ENCODE peak calls at places on chromosomes 6 and 20, in ten cellular contexts. One of them, this sample, is unnamed.

GRCh38 chr20:24951536-24952047 is 2.5 kb downstream of the CST7 start:
- DNase-seq in cardiac fibroblast: no peak
- DNase-seq in SK-N-SH: no peak
- DNase-seq in breast epithelium: no peak
- DNase-seq in HFFc6: no peak
- DNase-seq in nephron progenitor cell: no peak
- DNase-seq in GM13976: no peak
- DNase-seq in fibroblast of pulmonary artery: no peak
- DNase-seq in RWPE1: no peak
- DNase-seq in lower lobe of right lung: no peak
- DNase-seq in this sample: no peak

GRCh38 chr20:53942121-53942816 is 128.1 kb downstream of the BCAS1 start:
- DNase-seq in lower lobe of right lung: no peak
- DNase-seq in SK-N-SH: no peak
- DNase-seq in cardiac fibroblast: no peak
- DNase-seq in HFFc6: no peak
- DNase-seq in nephron progenitor cell: peak
- DNase-seq in breast epithelium: no peak
- DNase-seq in GM13976: peak
- DNase-seq in RWPE1: no peak
- DNase-seq in fibroblast of pulmonary artery: no peak
- DNase-seq in this sample: no peak

GRCh38 chr6:118939683-118940082 is 4.7 kb upstream of the MCM9 start:
- DNase-seq in RWPE1: no peak
- DNase-seq in nephron progenitor cell: no peak
- DNase-seq in SK-N-SH: no peak
- DNase-seq in GM13976: no peak
- DNase-seq in cardiac fibroblast: no peak
- DNase-seq in fibroblast of pulmonary artery: no peak
- DNase-seq in HFFc6: no peak
- DNase-seq in breast epithelium: no peak
- DNase-seq in lower lobe of right lung: no peak
- DNase-seq in this sample: no peak

GRCh38 chr6:87697581-87698552 is 4.2 kb downstream of the AKIRIN2 start:
- DNase-seq in breast epithelium: no peak
- DNase-seq in fibroblast of pulmonary artery: peak
- DNase-seq in cardiac fibroblast: peak
- DNase-seq in nephron progenitor cell: no peak
- DNase-seq in lower lobe of right lung: no peak
- DNase-seq in HFFc6: peak
- DNase-seq in GM13976: no peak
- DNase-seq in RWPE1: no peak
- DNase-seq in SK-N-SH: peak
- DNase-seq in this sample: no peak

GRCh38 chr6:85580104-85580877 is 13.4 kb downstream of the SNX14 start:
- DNase-seq in fibroblast of pulmonary artery: no peak
- DNase-seq in cardiac fibroblast: no peak
- DNase-seq in SK-N-SH: no peak
- DNase-seq in GM13976: no peak
- DNase-seq in lower lobe of right lung: no peak
- DNase-seq in nephron progenitor cell: no peak
- DNase-seq in RWPE1: no peak
- DNase-seq in breast epithelium: no peak
- DNase-seq in HFFc6: no peak
- DNase-seq in this sample: no peak

GRCh38 chr6:127053032-127053908 is 65.2 kb upstream of the RSPO3 start:
- DNase-seq in SK-N-SH: no peak
- DNase-seq in cardiac fibroblast: peak
- DNase-seq in lower lobe of right lung: no peak
- DNase-seq in nephron progenitor cell: no peak
- DNase-seq in GM13976: no peak
- DNase-seq in fibroblast of pulmonary artery: peak
- DNase-seq in RWPE1: no peak
- DNase-seq in HFFc6: peak
- DNase-seq in breast epithelium: no peak
- DNase-seq in this sample: no peak

GRCh38 chr6:42259286-42259685 is 41.6 kb upstream of the MRPS10 start:
- DNase-seq in cardiac fibroblast: no peak
- DNase-seq in breast epithelium: no peak
- DNase-seq in HFFc6: no peak
- DNase-seq in fibroblast of pulmonary artery: no peak
- DNase-seq in lower lobe of right lung: no peak
- DNase-seq in nephron progenitor cell: no peak
- DNase-seq in SK-N-SH: no peak
- DNase-seq in RWPE1: no peak
- DNase-seq in GM13976: no peak
- DNase-seq in this sample: no peak

GRCh38 chr20:35305682-35306556 is 13.7 kb upstream of the FAM83C start:
- DNase-seq in lower lobe of right lung: no peak
- DNase-seq in RWPE1: peak
- DNase-seq in GM13976: no peak
- DNase-seq in fibroblast of pulmonary artery: peak
- DNase-seq in HFFc6: peak
- DNase-seq in breast epithelium: peak
- DNase-seq in nephron progenitor cell: no peak
- DNase-seq in cardiac fibroblast: peak
- DNase-seq in SK-N-SH: no peak
- DNase-seq in this sample: no peak

GRCh38 chr20:51833326-51833725 is 31.0 kb upstream of the SALL4 start:
- DNase-seq in lower lobe of right lung: no peak
- DNase-seq in SK-N-SH: no peak
- DNase-seq in GM13976: no peak
- DNase-seq in fibroblast of pulmonary artery: no peak
- DNase-seq in cardiac fibroblast: no peak
- DNase-seq in nephron progenitor cell: no peak
- DNase-seq in HFFc6: no peak
- DNase-seq in RWPE1: no peak
- DNase-seq in breast epithelium: no peak
- DNase-seq in this sample: no peak

GRCh38 chr6:16486661-16487060 is 248.3 kb downstream of the GMPR start:
- DNase-seq in cardiac fibroblast: no peak
- DNase-seq in GM13976: no peak
- DNase-seq in fibroblast of pulmonary artery: no peak
- DNase-seq in RWPE1: no peak
- DNase-seq in HFFc6: no peak
- DNase-seq in nephron progenitor cell: no peak
- DNase-seq in lower lobe of right lung: no peak
- DNase-seq in breast epithelium: no peak
- DNase-seq in SK-N-SH: no peak
- DNase-seq in this sample: no peak

GRCh38 chr20:23152308-23152892 is 66.3 kb upstream of the CD93 start:
- DNase-seq in RWPE1: no peak
- DNase-seq in nephron progenitor cell: no peak
- DNase-seq in HFFc6: peak
- DNase-seq in cardiac fibroblast: peak
- DNase-seq in SK-N-SH: no peak
- DNase-seq in GM13976: no peak
- DNase-seq in fibroblast of pulmonary artery: peak
- DNase-seq in lower lobe of right lung: no peak
- DNase-seq in breast epithelium: no peak
- DNase-seq in this sample: peak

GRCh38 chr6:116983375-116983774 is 106.3 kb downstream of the RFX6 start:
- DNase-seq in HFFc6: no peak
- DNase-seq in GM13976: no peak
- DNase-seq in cardiac fibroblast: no peak
- DNase-seq in fibroblast of pulmonary artery: no peak
- DNase-seq in RWPE1: no peak
- DNase-seq in breast epithelium: no peak
- DNase-seq in SK-N-SH: no peak
- DNase-seq in lower lobe of right lung: no peak
- DNase-seq in nephron progenitor cell: no peak
- DNase-seq in this sample: no peak

GRCh38 chr6:30555428-30556005 is 772 bp downstream of the GNL1 start:
- DNase-seq in SK-N-SH: no peak
- DNase-seq in GM13976: no peak
- DNase-seq in cardiac fibroblast: peak
- DNase-seq in lower lobe of right lung: peak
- DNase-seq in nephron progenitor cell: peak
- DNase-seq in HFFc6: peak
- DNase-seq in RWPE1: peak
- DNase-seq in breast epithelium: peak
- DNase-seq in fibroblast of pulmonary artery: peak
- DNase-seq in this sample: peak

GRCh38 chr6:36691612-36692011 is 6.0 kb upstream of the RAB44 start:
- DNase-seq in breast epithelium: no peak
- DNase-seq in nephron progenitor cell: no peak
- DNase-seq in GM13976: no peak
- DNase-seq in RWPE1: no peak
- DNase-seq in lower lobe of right lung: no peak
- DNase-seq in cardiac fibroblast: no peak
- DNase-seq in HFFc6: no peak
- DNase-seq in SK-N-SH: no peak
- DNase-seq in fibroblast of pulmonary artery: no peak
- DNase-seq in this sample: no peak

GRCh38 chr6:136317023-136317649 is 27.5 kb upstream of the BCLAF1 start:
- DNase-seq in GM13976: peak
- DNase-seq in SK-N-SH: peak
- DNase-seq in nephron progenitor cell: peak
- DNase-seq in HFFc6: peak
- DNase-seq in breast epithelium: peak
- DNase-seq in lower lobe of right lung: no peak
- DNase-seq in RWPE1: peak
- DNase-seq in cardiac fibroblast: peak
- DNase-seq in fibroblast of pulmonary artery: peak
- DNase-seq in this sample: no peak

GRCh38 chr20:50536333-50536732 is 26.1 kb downstream of the PTPN1 start:
- DNase-seq in RWPE1: no peak
- DNase-seq in fibroblast of pulmonary artery: no peak
- DNase-seq in cardiac fibroblast: no peak
- DNase-seq in breast epithelium: no peak
- DNase-seq in SK-N-SH: no peak
- DNase-seq in HFFc6: no peak
- DNase-seq in nephron progenitor cell: no peak
- DNase-seq in GM13976: no peak
- DNase-seq in lower lobe of right lung: no peak
- DNase-seq in this sample: no peak

GRCh38 chr20:36582322-36582721 is 8.9 kb downstream of the TGIF2 start:
- DNase-seq in breast epithelium: no peak
- DNase-seq in HFFc6: no peak
- DNase-seq in SK-N-SH: no peak
- DNase-seq in lower lobe of right lung: no peak
- DNase-seq in GM13976: no peak
- DNase-seq in cardiac fibroblast: no peak
- DNase-seq in nephron progenitor cell: no peak
- DNase-seq in fibroblast of pulmonary artery: no peak
- DNase-seq in RWPE1: no peak
- DNase-seq in this sample: no peak

DNA sequence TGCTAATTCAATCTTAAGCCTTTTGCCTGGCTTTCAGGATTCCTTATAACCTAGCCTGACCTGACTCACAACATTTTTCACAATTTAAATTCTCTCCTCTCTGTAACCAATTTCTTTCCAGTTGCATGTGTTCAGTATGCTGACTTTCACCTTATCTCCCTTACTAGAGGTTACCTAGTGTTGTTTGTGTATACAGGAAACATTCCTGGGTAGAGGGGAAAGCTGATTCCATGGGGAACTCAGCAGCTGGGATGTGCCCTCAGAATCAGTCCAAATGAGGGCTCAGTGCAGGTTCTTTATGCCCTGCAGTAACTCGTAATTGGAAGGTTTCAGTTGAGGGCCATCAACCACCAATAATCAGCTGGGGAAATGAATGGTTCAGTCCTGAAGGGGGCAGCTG is 18.5 kb downstream of the PKIB start:
- DNase-seq in GM13976: no peak
- DNase-seq in RWPE1: no peak
- DNase-seq in nephron progenitor cell: no peak
- DNase-seq in fibroblast of pulmonary artery: no peak
- DNase-seq in lower lobe of right lung: no peak
- DNase-seq in SK-N-SH: no peak
- DNase-seq in cardiac fibroblast: no peak
- DNase-seq in breast epithelium: no peak
- DNase-seq in HFFc6: no peak
- DNase-seq in this sample: no peak
- TF ChIP-seq CTCF in GM13976: no peak
- TF ChIP-seq CTCF in RWPE1: no peak
- TF ChIP-seq CTCF in nephron progenitor cell: no peak
- TF ChIP-seq CTCF in fibroblast of pulmonary artery: no peak
- TF ChIP-seq CTCF in lower lobe of right lung: no peak
- TF ChIP-seq CTCF in SK-N-SH: no peak
- TF ChIP-seq CTCF in cardiac fibroblast: no peak
- TF ChIP-seq CTCF in breast epithelium: no peak
- TF ChIP-seq CTCF in HFFc6: no peak
- TF ChIP-seq CTCF in this sample: no peak

DNA sequence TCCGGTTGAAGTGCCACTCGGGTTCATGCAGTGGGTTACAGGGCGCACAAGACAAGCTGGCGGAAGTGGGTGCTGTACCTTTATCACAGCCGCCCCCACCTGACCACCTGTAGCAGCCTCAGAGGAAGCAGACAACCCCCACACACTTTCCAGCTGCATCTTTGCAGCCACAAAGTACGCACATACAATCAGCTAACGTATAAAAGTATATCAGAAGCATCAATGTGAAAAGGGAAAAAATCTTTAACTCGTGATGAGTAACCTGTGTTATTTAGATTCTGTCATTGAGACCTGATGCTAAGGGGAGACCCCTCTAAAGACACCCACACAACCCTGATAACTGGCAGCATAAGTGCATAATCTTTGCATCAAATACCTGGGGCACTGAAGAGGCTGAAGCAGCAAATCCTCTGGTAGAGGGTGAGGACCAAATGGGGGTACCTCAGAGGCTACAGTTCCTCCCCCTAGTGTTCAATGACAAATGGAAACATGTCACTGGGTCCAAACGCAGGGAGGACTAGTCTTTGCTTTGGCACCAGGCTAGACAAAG is 22.1 kb downstream of the BACH2 start:
- DNase-seq in breast epithelium: no peak
- DNase-seq in nephron progenitor cell: no peak
- DNase-seq in cardiac fibroblast: no peak
- DNase-seq in RWPE1: no peak
- DNase-seq in GM13976: no peak
- DNase-seq in fibroblast of pulmonary artery: no peak
- DNase-seq in HFFc6: no peak
- DNase-seq in SK-N-SH: no peak
- DNase-seq in lower lobe of right lung: peak
- DNase-seq in this sample: no peak
- TF ChIP-seq CTCF in breast epithelium: no peak
- TF ChIP-seq CTCF in nephron progenitor cell: no peak
- TF ChIP-seq CTCF in cardiac fibroblast: no peak
- TF ChIP-seq CTCF in RWPE1: no peak
- TF ChIP-seq CTCF in GM13976: no peak
- TF ChIP-seq CTCF in fibroblast of pulmonary artery: no peak
- TF ChIP-seq CTCF in HFFc6: no peak
- TF ChIP-seq CTCF in SK-N-SH: peak
- TF ChIP-seq CTCF in lower lobe of right lung: no peak
- TF ChIP-seq CTCF in this sample: no peak

GRCh38 chr6:54441020-54441419 is 132.8 kb downstream of the TINAG start:
- DNase-seq in SK-N-SH: no peak
- DNase-seq in nephron progenitor cell: no peak
- DNase-seq in GM13976: no peak
- DNase-seq in cardiac fibroblast: no peak
- DNase-seq in HFFc6: no peak
- DNase-seq in fibroblast of pulmonary artery: no peak
- DNase-seq in RWPE1: no peak
- DNase-seq in breast epithelium: no peak
- DNase-seq in lower lobe of right lung: no peak
- DNase-seq in this sample: no peak
- TF ChIP-seq CTCF in SK-N-SH: no peak
- TF ChIP-seq CTCF in nephron progenitor cell: no peak
- TF ChIP-seq CTCF in GM13976: no peak
- TF ChIP-seq CTCF in cardiac fibroblast: no peak
- TF ChIP-seq CTCF in HFFc6: no peak
- TF ChIP-seq CTCF in fibroblast of pulmonary artery: no peak
- TF ChIP-seq CTCF in RWPE1: no peak
- TF ChIP-seq CTCF in breast epithelium: no peak
- TF ChIP-seq CTCF in lower lobe of right lung: no peak
- TF ChIP-seq CTCF in this sample: no peak

GRCh38 chr6:154232013-154232920 is 124.3 kb downstream of the IPCEF1 start:
- DNase-seq in nephron progenitor cell: no peak
- DNase-seq in lower lobe of right lung: no peak
- DNase-seq in HFFc6: peak
- DNase-seq in breast epithelium: no peak
- DNase-seq in RWPE1: peak
- DNase-seq in fibroblast of pulmonary artery: no peak
- DNase-seq in GM13976: no peak
- DNase-seq in cardiac fibroblast: no peak
- DNase-seq in SK-N-SH: no peak
- DNase-seq in this sample: no peak
- TF ChIP-seq CTCF in nephron progenitor cell: no peak
- TF ChIP-seq CTCF in lower lobe of right lung: no peak
- TF ChIP-seq CTCF in HFFc6: no peak
- TF ChIP-seq CTCF in breast epithelium: no peak
- TF ChIP-seq CTCF in RWPE1: no peak
- TF ChIP-seq CTCF in fibroblast of pulmonary artery: no peak
- TF ChIP-seq CTCF in GM13976: no peak
- TF ChIP-seq CTCF in cardiac fibroblast: no peak
- TF ChIP-seq CTCF in SK-N-SH: no peak
- TF ChIP-seq CTCF in this sample: no peak